ENCODE peak calls at places on chromosomes 11 and 22, in four cellular contexts. X is stomach, W is epithelial cell of esophagus, Q is tibial artery. C is an unnamed sample.

GRCh38 chr11:64490562-64491216 is 100.3 kb upstream of the SLC22A12 start:
- DNase-seq in X (no peak), W (no peak), Q (no peak), C (no peak)

GRCh38 chr11:27353593-27354358 is 9.2 kb downstream of the CCDC34 start:
- DNase-seq in X (no peak), W (peak), Q (no peak), C (no peak)

GRCh38 chr11:29319231-29319630 is 697.6 kb downstream of the KCNA4 start:
- DNase-seq in X (no peak), W (no peak), Q (no peak), C (no peak)

GRCh38 chr11:122109932-122110331 is 6.1 kb downstream of the BLID start:
- DNase-seq in X (no peak), W (no peak), Q (no peak), C (no peak)

GRCh38 chr11:122344281-122344680 is 228.3 kb upstream of the BLID start:
- DNase-seq in X (no peak), W (peak), Q (no peak), C (no peak)

GRCh38 chr11:108511851-108512474 is 13.8 kb upstream of the POGLUT3 start:
- DNase-seq in X (no peak), W (peak), Q (no peak), C (no peak)

GRCh38 chr22:32920032-32920628 is 118.6 kb downstream of the TIMP3 start:
- DNase-seq in X (no peak), W (no peak), Q (peak), C (no peak)

GRCh38 chr11:134044514-134045284 is 24.2 kb upstream of the JAM3 start:
- DNase-seq in X (no peak), W (no peak), Q (no peak), C (no peak)

DNA sequence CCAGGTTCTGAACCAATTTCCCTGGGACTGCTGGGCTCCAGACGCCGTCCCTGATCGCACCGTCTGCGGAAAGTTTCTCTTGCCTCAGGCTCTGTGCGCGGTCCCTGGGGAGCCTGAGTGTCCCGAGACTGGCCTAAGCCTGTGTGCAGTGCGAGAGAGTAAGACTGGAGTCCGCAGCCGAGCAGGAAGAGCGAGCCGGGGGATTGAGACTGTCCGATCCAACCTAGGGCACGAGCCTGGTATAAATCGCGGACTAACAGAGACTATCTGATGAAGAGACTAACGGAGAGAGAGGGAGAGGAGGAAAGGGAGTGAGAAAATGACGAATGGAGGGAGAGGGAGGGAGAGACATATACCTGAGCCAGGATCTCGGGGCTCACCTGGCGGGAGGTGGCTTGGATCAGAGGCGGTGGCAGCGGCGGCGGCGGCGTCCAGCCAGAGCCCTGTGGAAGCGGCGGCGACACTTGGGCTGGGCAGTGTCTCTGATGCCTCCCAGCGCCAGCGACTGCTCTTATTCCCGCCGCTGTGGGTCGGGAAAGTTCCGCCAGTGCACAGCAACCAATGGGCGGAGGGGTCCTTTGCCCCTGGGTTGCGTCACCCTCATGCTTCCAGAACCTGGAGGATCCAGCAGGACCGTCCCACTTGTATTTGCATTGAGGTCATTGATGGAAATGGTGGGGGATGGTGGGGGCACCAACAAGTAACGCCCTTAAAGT is at the start of gene CALCA:
- DNase-seq in X (no peak), W (no peak), Q (no peak), C (peak)
- H3K4me3 ChIP-seq in X (no peak), W (no peak), Q (no peak), C (no peak)

GRCh38 chr11:114610984-114611944 is 15.7 kb upstream of the NXPE4 start:
- DNase-seq in X (no peak), W (peak), Q (no peak), C (no peak)
- H3K4me3 ChIP-seq in X (no peak), W (no peak), Q (no peak), C (no peak)

GRCh38 chr22:40112595-40112994 is 65.1 kb upstream of the TNRC6B start:
- DNase-seq in X (no peak), W (no peak), Q (no peak), C (no peak)

GRCh38 chr22:40107244-40107643 is 70.5 kb upstream of the TNRC6B start:
- DNase-seq in X (no peak), W (no peak), Q (no peak), C (no peak)

GRCh38 chr22:40105755-40106154 is 72.0 kb upstream of the TNRC6B start:
- DNase-seq in X (no peak), W (no peak), Q (no peak), C (no peak)

GRCh38 chr22:40111451-40111850 is 66.3 kb upstream of the TNRC6B start:
- DNase-seq in X (no peak), W (no peak), Q (no peak), C (no peak)

DNA sequence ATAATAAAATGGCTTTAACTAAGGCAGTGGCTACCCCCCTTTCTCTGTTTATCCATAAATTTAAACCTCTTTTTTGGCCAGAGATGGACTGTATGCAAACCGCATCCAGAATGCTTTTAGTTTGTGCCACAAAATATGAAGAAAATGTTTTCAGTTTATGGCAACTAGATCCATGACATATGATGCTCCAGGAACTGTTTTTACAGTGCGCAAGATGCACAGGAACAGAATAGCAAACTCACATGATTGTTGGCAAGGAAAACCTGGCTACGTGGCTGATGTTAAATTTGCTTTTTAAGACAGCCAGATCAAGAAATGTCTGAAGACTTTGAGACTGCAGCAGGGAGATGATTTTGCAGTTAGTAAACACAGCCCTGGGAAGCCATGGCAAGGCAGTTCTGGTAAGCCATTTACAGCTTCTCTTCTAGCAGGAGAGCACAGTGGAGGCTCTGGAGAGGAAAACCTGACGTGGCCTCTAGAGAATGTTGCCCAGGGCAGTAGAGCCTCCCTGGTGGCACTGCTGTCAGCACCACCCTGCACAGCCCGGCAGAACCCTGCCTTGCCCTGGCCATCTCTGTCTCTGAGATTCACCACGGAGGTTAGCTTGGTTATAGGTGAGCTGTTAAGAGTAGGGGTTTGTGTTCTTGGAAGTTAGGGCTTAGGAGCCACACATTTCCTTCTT is 69.8 kb upstream of the TNRC6B start:
- DNase-seq in X (peak), W (peak), Q (no peak), C (no peak)
- H3K4me3 ChIP-seq in X (peak), W (no peak), Q (peak), C (no peak)

GRCh38 chr22:17266261-17266971 is 47.2 kb upstream of the ADA2 start:
- DNase-seq in X (no peak), W (no peak), Q (no peak), C (no peak)

GRCh38 chr22:17264321-17265052 is 45.3 kb upstream of the ADA2 start:
- DNase-seq in X (no peak), W (no peak), Q (no peak), C (peak)

GRCh38 chr22:17262976-17263375 is 43.7 kb upstream of the ADA2 start:
- DNase-seq in X (no peak), W (no peak), Q (no peak), C (no peak)

GRCh38 chr22:17267661-17268330 is 48.6 kb upstream of the ADA2 start:
- DNase-seq in X (no peak), W (no peak), Q (no peak), C (no peak)

DNA sequence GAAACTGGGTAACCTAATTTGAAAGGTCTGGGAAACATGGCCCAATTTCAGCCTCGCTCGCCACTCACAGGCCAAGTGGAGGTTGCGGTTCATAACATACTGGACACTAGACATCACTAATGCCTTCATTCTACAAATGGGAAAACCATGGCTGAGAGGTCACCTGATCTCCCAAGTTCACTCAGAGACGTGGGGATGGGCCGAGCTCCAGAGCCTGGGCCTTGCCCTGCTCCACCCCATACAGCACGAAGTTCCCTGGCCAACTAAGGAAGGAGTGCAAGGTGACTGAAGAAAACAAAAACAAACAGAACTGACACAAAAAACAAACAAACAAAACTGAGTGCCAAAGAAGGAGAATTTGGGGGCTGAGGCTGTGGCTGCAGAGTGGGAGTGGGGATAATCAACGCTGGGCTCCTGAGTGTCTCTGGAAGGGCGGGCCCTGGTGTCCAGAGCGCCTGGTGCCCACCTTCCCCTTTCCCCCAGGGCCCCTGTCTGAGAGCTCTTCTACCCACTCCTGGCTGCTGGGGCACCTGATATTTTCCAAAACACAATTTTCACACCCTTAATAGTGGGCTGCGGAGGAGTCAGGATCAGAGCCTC is 46.5 kb upstream of the ADA2 start:
- DNase-seq in X (no peak), W (no peak), Q (no peak), C (no peak)
- H3K4me3 ChIP-seq in X (no peak), W (no peak), Q (no peak), C (no peak)

DNA sequence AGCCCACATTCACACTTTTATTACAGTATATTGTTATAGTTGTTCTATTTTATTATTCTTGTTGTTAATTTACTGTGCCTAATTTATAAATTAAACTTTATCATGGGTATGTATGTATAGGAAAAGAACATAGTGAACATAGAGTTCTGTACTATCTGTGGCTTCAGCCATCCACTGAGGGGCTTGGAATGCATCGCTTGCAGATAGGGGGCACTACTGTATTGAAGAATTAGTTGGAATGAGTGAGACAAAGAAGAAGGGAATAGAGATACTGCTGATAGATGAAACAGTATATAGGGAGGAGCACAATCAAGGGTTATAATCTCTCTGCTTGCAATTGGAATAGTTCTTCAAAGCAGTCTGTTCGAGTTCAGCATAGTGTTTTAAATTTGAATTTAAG is 432.2 kb downstream of the RAB38 start:
- DNase-seq in X (no peak), W (no peak), Q (no peak), C (no peak)
- H3K4me3 ChIP-seq in X (no peak), W (no peak), Q (no peak), C (no peak)

GRCh38 chr11:76666830-76667229 is 3.7 kb downstream of the LRRC32 start:
- DNase-seq in X (no peak), W (no peak), Q (peak), C (no peak)
- H3K4me3 ChIP-seq in X (peak), W (no peak), Q (peak), C (no peak)

GRCh38 chr11:9665749-9666148 is 1.9 kb downstream of the SWAP70 start:
- DNase-seq in X (no peak), W (no peak), Q (no peak), C (no peak)
- H3K4me3 ChIP-seq in X (no peak), W (peak), Q (peak), C (no peak)